ENCODE peak calls at places on chromosomes 4 and X, in five cellular contexts. One of them, this sample, is unnamed.

GRCh38 chr4:62366944-62367343 is 1166.8 kb downstream of the ADGRL3 start:
- DNase-seq in SK-N-SH: no peak
- DNase-seq in HCT116: no peak
- DNase-seq in HepG2: no peak
- DNase-seq in GM12878: no peak
- DNase-seq in this sample: no peak

GRCh38 chrX:101081257-101081656 is 2.6 kb downstream of the TMEM35A start:
- DNase-seq in SK-N-SH: no peak
- DNase-seq in HCT116: no peak
- DNase-seq in HepG2: no peak
- DNase-seq in GM12878: no peak
- DNase-seq in this sample: no peak

GRCh38 chr4:7842384-7843279 is 97.0 kb downstream of the AFAP1 start:
- DNase-seq in SK-N-SH: no peak
- DNase-seq in HCT116: peak; percentile 83
- DNase-seq in HepG2: no peak
- DNase-seq in GM12878: no peak
- DNase-seq in this sample: no peak

GRCh38 chr4:183563874-183564273 is 59.0 kb downstream of the ING2 start:
- DNase-seq in SK-N-SH: no peak
- DNase-seq in HCT116: no peak
- DNase-seq in HepG2: no peak
- DNase-seq in GM12878: no peak
- DNase-seq in this sample: no peak

GRCh38 chrX:118519411-118520205 is 24.0 kb downstream of the DOCK11 start:
- DNase-seq in SK-N-SH: no peak
- DNase-seq in HCT116: no peak
- DNase-seq in HepG2: no peak
- DNase-seq in GM12878: no peak
- DNase-seq in this sample: no peak

GRCh38 chrX:29671426-29671825 is 543.9 kb upstream of the MAGEB2 start:
- DNase-seq in SK-N-SH: no peak
- DNase-seq in HCT116: no peak
- DNase-seq in HepG2: no peak
- DNase-seq in GM12878: no peak
- DNase-seq in this sample: no peak

GRCh38 chrX:10158279-10158939 is 1.6 kb downstream of the CLCN4 start:
- DNase-seq in SK-N-SH: peak; percentile 84
- DNase-seq in HCT116: no peak
- DNase-seq in HepG2: no peak
- DNase-seq in GM12878: no peak
- DNase-seq in this sample: no peak

GRCh38 chrX:155070663-155070974 is 317 bp downstream of the CMC4 start:
- DNase-seq in SK-N-SH: peak; percentile 48
- DNase-seq in HCT116: no peak
- DNase-seq in HepG2: no peak
- DNase-seq in GM12878: no peak
- DNase-seq in this sample: no peak

GRCh38 chr4:48483006-48483776 is at the start of gene SLC10A4:
- DNase-seq in SK-N-SH: peak; percentile 96
- DNase-seq in HCT116: no peak
- DNase-seq in HepG2: no peak
- DNase-seq in GM12878: no peak
- DNase-seq in this sample: peak; percentile 89

GRCh38 chrX:41561045-41561444 is 113.9 kb downstream of the NYX start:
- DNase-seq in SK-N-SH: no peak
- DNase-seq in HCT116: no peak
- DNase-seq in HepG2: no peak
- DNase-seq in GM12878: peak; percentile 17
- DNase-seq in this sample: peak; percentile 6

GRCh38 chrX:39675619-39676018 is 422.1 kb downstream of the BCOR start:
- DNase-seq in SK-N-SH: no peak
- DNase-seq in HCT116: no peak
- DNase-seq in HepG2: no peak
- DNase-seq in GM12878: no peak
- DNase-seq in this sample: no peak

GRCh38 chr4:70778888-70779422 is 57.2 kb downstream of the RUFY3 start:
- DNase-seq in SK-N-SH: no peak
- DNase-seq in HCT116: no peak
- DNase-seq in HepG2: no peak
- DNase-seq in GM12878: no peak
- DNase-seq in this sample: no peak

GRCh38 chrX:119427024-119427794 is 28.1 kb downstream of the SLC25A43 start:
- DNase-seq in SK-N-SH: no peak
- DNase-seq in HCT116: no peak
- DNase-seq in HepG2: no peak
- DNase-seq in GM12878: peak; percentile 28
- DNase-seq in this sample: peak; percentile 54

GRCh38 chr4:43968041-43968440 is 480.6 kb downstream of the KCTD8 start:
- DNase-seq in SK-N-SH: no peak
- DNase-seq in HCT116: no peak
- DNase-seq in HepG2: no peak
- DNase-seq in GM12878: no peak
- DNase-seq in this sample: no peak

GRCh38 chr4:26238782-26239647 is 81.8 kb upstream of the RBPJ start:
- DNase-seq in SK-N-SH: no peak
- DNase-seq in HCT116: no peak
- DNase-seq in HepG2: peak; percentile 8
- DNase-seq in GM12878: no peak
- DNase-seq in this sample: no peak

GRCh38 chrX:20432048-20432447 is 165.3 kb upstream of the RPS6KA3 start:
- DNase-seq in SK-N-SH: no peak
- DNase-seq in HCT116: no peak
- DNase-seq in HepG2: no peak
- DNase-seq in GM12878: no peak
- DNase-seq in this sample: no peak

GRCh38 chr4:3237266-3237665 is 11.7 kb upstream of the MSANTD1 start:
- DNase-seq in SK-N-SH: no peak
- DNase-seq in HCT116: no peak
- DNase-seq in HepG2: no peak
- DNase-seq in GM12878: no peak
- DNase-seq in this sample: no peak

GRCh38 chr4:156523991-156524390 is 447.6 kb downstream of the PDGFC start:
- DNase-seq in SK-N-SH: no peak
- DNase-seq in HCT116: no peak
- DNase-seq in HepG2: no peak
- DNase-seq in GM12878: no peak
- DNase-seq in this sample: no peak

GRCh38 chr4:156523492-156523891 is 448.1 kb downstream of the PDGFC start:
- DNase-seq in SK-N-SH: no peak
- DNase-seq in HCT116: no peak
- DNase-seq in HepG2: no peak
- DNase-seq in GM12878: no peak
- DNase-seq in this sample: no peak

GRCh38 chr4:156517956-156518355 is 453.6 kb downstream of the PDGFC start:
- DNase-seq in SK-N-SH: no peak
- DNase-seq in HCT116: no peak
- DNase-seq in HepG2: no peak
- DNase-seq in GM12878: no peak
- DNase-seq in this sample: no peak

GRCh38 chr4:156517546-156517945 is 454.1 kb downstream of the PDGFC start:
- DNase-seq in SK-N-SH: no peak
- DNase-seq in HCT116: no peak
- DNase-seq in HepG2: no peak
- DNase-seq in GM12878: no peak
- DNase-seq in this sample: no peak

GRCh38 chr4:156521631-156522030 is 450.0 kb downstream of the PDGFC start:
- DNase-seq in SK-N-SH: no peak
- DNase-seq in HCT116: no peak
- DNase-seq in HepG2: no peak
- DNase-seq in GM12878: no peak
- DNase-seq in this sample: no peak
- TF ChIP-seq ZBTB33 in SK-N-SH: no peak
- TF ChIP-seq ZBTB33 in HCT116: no peak
- TF ChIP-seq ZBTB33 in HepG2: no peak
- TF ChIP-seq ZBTB33 in GM12878: no peak
- TF ChIP-seq ZBTB33 in this sample: no peak

GRCh38 chr4:108080752-108081151 is 88.0 kb downstream of the LEF1 start:
- DNase-seq in SK-N-SH: no peak
- DNase-seq in HCT116: no peak
- DNase-seq in HepG2: no peak
- DNase-seq in GM12878: no peak
- DNase-seq in this sample: no peak
- TF ChIP-seq SIN3A in SK-N-SH: no peak
- TF ChIP-seq SIN3A in HCT116: no peak
- TF ChIP-seq SIN3A in HepG2: no peak
- TF ChIP-seq SIN3A in GM12878: no peak
- TF ChIP-seq SIN3A in this sample: no peak

GRCh38 chrX:82342531-82342930 is 1140.6 kb downstream of the SH3BGRL start:
- DNase-seq in SK-N-SH: no peak
- DNase-seq in HCT116: no peak
- DNase-seq in HepG2: no peak
- DNase-seq in GM12878: no peak
- DNase-seq in this sample: no peak
- TF ChIP-seq ZBTB33 in SK-N-SH: no peak
- TF ChIP-seq ZBTB33 in HCT116: no peak
- TF ChIP-seq ZBTB33 in HepG2: no peak
- TF ChIP-seq ZBTB33 in GM12878: no peak
- TF ChIP-seq ZBTB33 in this sample: no peak

DNA sequence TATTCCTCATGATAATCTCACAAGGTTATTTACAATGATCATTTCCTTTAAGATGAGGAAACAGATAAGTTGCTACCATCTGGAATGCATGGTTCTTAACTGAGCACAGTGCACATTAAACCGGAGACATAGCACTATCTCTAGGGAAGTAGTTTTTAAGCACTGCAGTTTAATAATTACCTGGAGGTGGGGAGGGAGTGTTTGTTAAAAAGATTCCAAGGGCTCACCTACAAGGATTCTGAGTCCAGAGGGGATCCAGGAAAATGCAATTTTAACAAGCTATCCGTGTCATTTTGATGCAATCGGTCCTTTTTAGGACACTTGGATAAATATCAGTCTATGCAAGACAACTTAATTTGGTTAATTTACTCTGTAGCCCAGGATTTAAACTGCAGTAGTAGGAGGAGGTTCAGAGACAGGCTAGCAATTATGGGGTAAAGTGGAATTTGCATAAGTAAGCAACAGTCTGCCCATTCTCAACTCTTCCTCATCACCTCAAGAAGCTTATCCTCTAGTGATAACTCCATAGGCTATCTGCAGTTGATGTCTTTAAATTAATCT is 2.8 kb upstream of the PDLIM5 start:
- DNase-seq in SK-N-SH: no peak
- DNase-seq in HCT116: no peak
- DNase-seq in HepG2: no peak
- DNase-seq in GM12878: no peak
- DNase-seq in this sample: no peak
- TF ChIP-seq SIN3A in SK-N-SH: no peak
- TF ChIP-seq SIN3A in HCT116: no peak
- TF ChIP-seq SIN3A in HepG2: no peak
- TF ChIP-seq SIN3A in GM12878: no peak
- TF ChIP-seq SIN3A in this sample: no peak

GRCh38 chr4:103201724-103202123 is 3.6 kb upstream of the CENPE start:
- DNase-seq in SK-N-SH: no peak
- DNase-seq in HCT116: no peak
- DNase-seq in HepG2: peak; percentile 50
- DNase-seq in GM12878: no peak
- DNase-seq in this sample: no peak

GRCh38 chr4:103204114-103204513 is 6.0 kb upstream of the CENPE start:
- DNase-seq in SK-N-SH: peak; percentile 11
- DNase-seq in HCT116: peak; percentile 16
- DNase-seq in HepG2: peak; percentile 13
- DNase-seq in GM12878: no peak
- DNase-seq in this sample: no peak

DNA sequence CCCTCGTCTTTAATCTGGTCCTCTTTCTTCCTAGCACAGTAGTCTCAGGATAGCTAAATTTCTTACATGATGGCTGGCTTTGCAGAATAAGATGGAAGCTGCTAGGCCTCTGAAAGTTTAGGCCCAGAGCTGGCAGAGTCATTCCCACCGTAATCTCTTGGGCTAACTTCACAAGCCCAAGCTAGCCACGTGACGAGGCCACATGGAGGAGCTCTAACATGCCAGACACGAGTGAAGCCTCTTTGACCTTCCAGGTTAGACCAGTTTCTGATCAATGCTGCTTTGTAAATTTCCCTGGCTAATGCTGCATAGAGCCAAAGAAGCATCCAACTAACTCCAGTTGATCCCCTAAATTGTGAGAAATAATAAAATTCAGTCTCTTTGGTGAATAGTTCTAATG is 9.5 kb upstream of the CENPE start:
- DNase-seq in SK-N-SH: no peak
- DNase-seq in HCT116: peak; percentile 24
- DNase-seq in HepG2: peak; percentile 48
- DNase-seq in GM12878: no peak
- DNase-seq in this sample: peak; percentile 60
- TF ChIP-seq ZBTB33 in SK-N-SH: no peak
- TF ChIP-seq ZBTB33 in HCT116: no peak
- TF ChIP-seq ZBTB33 in HepG2: no peak
- TF ChIP-seq ZBTB33 in GM12878: no peak
- TF ChIP-seq ZBTB33 in this sample: no peak

GRCh38 chrX:3134316-3134715 is 93.0 kb downstream of the ARSF start:
- DNase-seq in SK-N-SH: no peak
- DNase-seq in HCT116: no peak
- DNase-seq in HepG2: no peak
- DNase-seq in GM12878: no peak
- DNase-seq in this sample: no peak
- TF ChIP-seq SIN3A in SK-N-SH: no peak
- TF ChIP-seq SIN3A in HCT116: no peak
- TF ChIP-seq SIN3A in HepG2: no peak
- TF ChIP-seq SIN3A in GM12878: no peak
- TF ChIP-seq SIN3A in this sample: no peak

This sample was measured in K562.